ENCODE peak calls at places on chromosomes 3 and 15, in five cellular contexts. K is Daoy, S is AG08395, Q is neural crest cell, I is lower leg skin. A is an unnamed sample.

GRCh38 chr15:68704496-68705021 is 116.1 kb downstream of the ANP32A start:
- DNase-seq in K (no peak), S (no peak), Q (no peak), I (no peak), A (no peak)

GRCh38 chr3:134364936-134365765 is 9.1 kb downstream of the AMOTL2 start:
- DNase-seq in K (no peak), S (no peak), Q (no peak), I (peak), A (no peak)

GRCh38 chr3:37993067-37993809 is 2.7 kb downstream of the VILL start:
- DNase-seq in K (no peak), S (no peak), Q (no peak), I (no peak), A (no peak)

GRCh38 chr15:42106278-42106677 is 11.9 kb upstream of the PLA2G4D start:
- DNase-seq in K (no peak), S (no peak), Q (no peak), I (no peak), A (no peak)

GRCh38 chr3:108513961-108514360 is 3.6 kb upstream of the MYH15 start:
- DNase-seq in K (no peak), S (no peak), Q (no peak), I (no peak), A (no peak)

GRCh38 chr3:4751057-4752051 is 227.9 kb upstream of the BHLHE40 start:
- DNase-seq in K (peak), S (peak), Q (no peak), I (peak), A (no peak)

GRCh38 chr3:113623324-113623723 is 73.1 kb downstream of the USF3 start:
- DNase-seq in K (no peak), S (no peak), Q (no peak), I (no peak), A (no peak)

GRCh38 chr3:114376516-114376915 is 82.7 kb downstream of the TIGIT start:
- DNase-seq in K (no peak), S (no peak), Q (no peak), I (no peak), A (no peak)

GRCh38 chr15:90883526-90883931 is 775 bp upstream of the FES start:
- DNase-seq in K (no peak), S (no peak), Q (no peak), I (no peak), A (no peak)